ENCODE peak calls at places on chromosome X, in six cellular contexts. Y is astrocyte; Z is naive thymus-derived CD4-positive, alpha-beta T cell; O is lung; I is heart right ventricle; C is Peyer's patch. N is an unnamed sample.

GRCh38 chrX:104864296-104864695 is 298.3 kb downstream of the IL1RAPL2 start:
- DNase-seq in C (no peak), Y (peak; percentile 44), Z (no peak), I (no peak), O (no peak), N (no peak)

GRCh38 chrX:119072771-119073170 is at the start of gene CT47C1:
- DNase-seq in C (no peak), I (no peak), O (no peak), Y (peak; percentile 8), Z (no peak), N (no peak)

GRCh38 chrX:13092455-13092941 is 48.1 kb upstream of the FAM9C start:
- DNase-seq in I (no peak), Y (no peak), C (peak; percentile 87), Z (peak; percentile 86), O (no peak), N (peak; percentile 91)

GRCh38 chrX:81021478-81021877 is 180.2 kb downstream of the HMGN5 start:
- DNase-seq in I (no peak), Z (no peak), O (no peak), C (no peak), Y (no peak), N (no peak)

GRCh38 chrX:51837451-51837850 is 56.0 kb upstream of the MAGED1 start:
- DNase-seq in I (no peak), O (no peak), C (no peak), Y (no peak), Z (no peak), N (no peak)

GRCh38 chrX:65607070-65607742 is 60.2 kb upstream of the MSN start:
- DNase-seq in O (no peak), C (no peak), I (no peak), Y (peak; percentile 11), Z (no peak), N (no peak)

GRCh38 chrX:47514553-47515235 is 31.7 kb upstream of the ZNF41 start:
- DNase-seq in C (peak; percentile 37), Z (no peak), O (no peak), I (no peak), Y (peak; percentile 59), N (no peak)

GRCh38 chrX:19893722-19894121 is 6.3 kb upstream of the SH3KBP1 start:
- DNase-seq in Y (peak; percentile 69), I (no peak), C (no peak), Z (no peak), O (no peak), N (no peak)

GRCh38 chrX:96445531-96446065 is 239.0 kb upstream of the DIAPH2 start:
- DNase-seq in C (no peak), Z (no peak), O (no peak), Y (no peak), I (no peak), N (no peak)

GRCh38 chrX:135010921-135011320 is 11.4 kb downstream of the RTL8B start:
- DNase-seq in Y (no peak), O (no peak), I (no peak), C (no peak), Z (no peak), N (no peak)

GRCh38 chrX:119981286-119982070 is 37.9 kb upstream of the NKAP start:
- DNase-seq in Z (no peak), Y (no peak), I (no peak), O (no peak), C (peak; percentile 53), N (peak; percentile 22)

GRCh38 chrX:155314260-155314659 is 20.2 kb downstream of the CLIC2 start:
- DNase-seq in I (no peak), O (no peak), Z (no peak), Y (no peak), C (no peak), N (no peak)

GRCh38 chrX:29397506-29397905 is 810.3 kb downstream of the IL1RAPL1 start:
- DNase-seq in Y (peak; percentile 85), C (no peak), O (no peak), I (no peak), Z (no peak), N (no peak)

GRCh38 chrX:28910501-28910900 is 323.3 kb downstream of the IL1RAPL1 start:
- DNase-seq in O (no peak), Z (no peak), C (no peak), I (no peak), Y (peak; percentile 85), N (no peak)

GRCh38 chrX:27463187-27463586 is at the start of gene PPP4R3C:
- DNase-seq in O (no peak), I (no peak), Y (no peak), Z (no peak), C (no peak), N (no peak)

GRCh38 chrX:135484636-135485289 is 35.7 kb upstream of the INTS6L start:
- DNase-seq in Y (peak; percentile 56), C (peak; percentile 47), I (no peak), Z (peak; percentile 23), O (no peak), N (peak; percentile 4)

GRCh38 chrX:119121341-119121740 is 6.3 kb downstream of the KIAA1210 start:
- DNase-seq in Z (no peak), O (no peak), C (no peak), Y (no peak), I (no peak), N (no peak)

GRCh38 chrX:10467793-10468192 is 152.6 kb downstream of the MID1 start:
- DNase-seq in I (no peak), C (no peak), Z (no peak), Y (peak; percentile 68), O (no peak), N (no peak)

GRCh38 chrX:112368371-112368770 is 285.8 kb upstream of the TRPC5 start:
- DNase-seq in O (no peak), C (no peak), Y (no peak), I (no peak), Z (no peak), N (no peak)

GRCh38 chrX:10381218-10381617 is 224.4 kb downstream of the CLCN4 start:
- DNase-seq in C (no peak), O (no peak), Y (no peak), I (no peak), Z (no peak), N (no peak)

GRCh38 chrX:23776363-23776762 is 6.6 kb upstream of the SAT1 start:
- DNase-seq in Y (no peak), O (no peak), Z (no peak), C (no peak), I (no peak), N (no peak)

GRCh38 chrX:23783569-23784486 is 855 bp downstream of the SAT1 start:
- DNase-seq in I (no peak), Y (no peak), C (no peak), Z (no peak), O (no peak), N (peak; percentile 10)

GRCh38 chrX:23782455-23782854 is 518 bp upstream of the SAT1 start:
- DNase-seq in O (no peak), Y (no peak), Z (no peak), I (no peak), C (no peak), N (no peak)

GRCh38 chrX:23782863-23783568 is at the start of gene SAT1:
- DNase-seq in Z (peak; percentile 92), Y (peak; percentile 79), C (peak; percentile 98), I (peak; percentile 96), O (peak; percentile 93), N (peak; percentile 94)

GRCh38 chrX:23779025-23779424 is 3.9 kb upstream of the SAT1 start:
- DNase-seq in I (no peak), Y (peak; percentile 36), O (no peak), C (no peak), Z (no peak), N (no peak)
- H3K4me1 ChIP-seq in I (peaks cover 23% of the 10 kb centered on the region), Y (no peaks in the 10 kb centered on the region), O (no peaks in the 10 kb centered on the region), C (no peaks in the 10 kb centered on the region), Z (peaks cover 8% of the 10 kb centered on the region), N (peaks cover 24% of the 10 kb centered on the region)

GRCh38 chrX:78747471-78747870 is at the start of gene LPAR4:
- DNase-seq in O (no peak), Y (peak; percentile 23), C (no peak), Z (no peak), I (no peak), N (no peak)

DNA sequence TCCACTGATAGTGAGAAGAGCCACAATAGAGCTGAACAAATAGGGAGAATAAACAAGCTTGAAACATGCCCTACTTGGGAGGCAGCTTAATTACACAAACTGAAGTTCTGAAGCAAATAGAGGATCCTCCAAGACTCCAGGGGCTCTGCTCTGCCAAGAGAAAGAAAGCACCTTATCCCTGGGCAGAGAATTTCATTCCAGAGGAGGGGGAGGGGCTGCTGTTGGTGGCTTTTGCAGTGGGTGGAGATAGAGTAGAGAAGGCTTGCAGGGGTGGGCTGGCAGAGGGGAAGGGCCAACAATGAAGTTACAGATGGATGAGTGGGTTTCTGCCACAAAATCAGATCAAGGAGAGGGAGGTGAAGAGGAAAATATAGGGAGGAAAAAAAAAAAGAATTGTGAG is 1.0 kb upstream of the LPAR4 start:
- DNase-seq in Z (no peak), O (no peak), C (no peak), I (no peak), Y (no peak), N (no peak)
- H3K27me3 ChIP-seq in Z (no peaks in the 10 kb centered on the region), O (no peaks in the 10 kb centered on the region), C (no peaks in the 10 kb centered on the region), I (no peaks in the 10 kb centered on the region), Y (no peaks in the 10 kb centered on the region), N (no peaks in the 10 kb centered on the region)

DNA sequence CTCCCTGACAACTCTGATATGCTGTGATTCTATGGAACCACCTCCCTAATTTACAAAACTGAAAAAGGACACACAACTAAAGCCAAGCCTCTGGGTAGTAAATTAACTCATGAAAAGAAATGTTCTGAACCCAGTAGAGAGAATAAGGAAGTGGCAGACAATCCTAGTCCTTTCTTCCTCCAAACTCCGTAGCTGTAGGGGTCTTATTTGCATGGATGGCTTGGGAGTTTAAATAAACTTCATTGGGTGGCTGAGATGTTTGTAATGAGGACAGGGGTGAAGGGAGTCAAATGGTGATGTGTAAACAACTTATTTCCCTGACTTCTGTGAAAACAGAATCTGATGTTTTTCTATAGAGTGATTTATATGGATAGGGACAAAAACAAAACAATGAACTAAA is 59.3 kb downstream of the GPC3 start:
- DNase-seq in I (no peak), O (no peak), Y (no peak), C (no peak), Z (no peak), N (no peak)
- H3K4me1 ChIP-seq in I (no peaks in the 10 kb centered on the region), O (no peaks in the 10 kb centered on the region), Y (no peaks in the 10 kb centered on the region), C (no peaks in the 10 kb centered on the region), Z (peaks cover 13% of the 10 kb centered on the region), N (peaks cover 32% of the 10 kb centered on the region)

GRCh38 chrX:150414228-150414627 is 51.1 kb downstream of the MAMLD1 start:
- DNase-seq in Z (no peak), C (no peak), Y (no peak), I (no peak), O (no peak), N (no peak)

GRCh38 chrX:150410513-150410912 is 47.4 kb downstream of the MAMLD1 start:
- DNase-seq in Z (no peak), I (no peak), Y (no peak), C (no peak), O (no peak), N (peak; percentile 60)

GRCh38 chrX:150421816-150422215 is 58.7 kb downstream of the MAMLD1 start:
- DNase-seq in O (peak; percentile 28), Y (peak; percentile 60), Z (no peak), C (no peak), I (peak; percentile 33), N (no peak)

GRCh38 chrX:150411656-150412055 is 48.5 kb downstream of the MAMLD1 start:
- DNase-seq in Z (no peak), I (no peak), C (no peak), O (no peak), Y (no peak), N (no peak)

DNA sequence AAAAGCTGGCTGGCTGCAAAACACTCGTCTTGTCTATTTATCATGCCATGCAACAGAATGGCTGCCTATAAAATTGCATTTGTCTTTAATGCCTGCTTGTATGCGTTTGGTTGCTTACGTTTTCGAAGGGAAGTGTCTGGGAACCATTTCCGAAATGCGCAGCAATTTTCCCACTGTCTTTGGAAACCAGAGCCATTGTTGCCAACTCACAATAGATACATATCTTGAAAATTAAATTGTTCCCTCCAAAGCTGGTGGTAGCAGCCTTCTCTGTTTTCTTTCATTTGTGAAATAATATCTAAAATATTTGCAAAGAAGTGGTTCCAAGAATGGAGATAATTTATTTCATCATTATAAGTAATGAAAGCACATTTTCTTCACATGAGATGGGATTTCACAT is 53.4 kb downstream of the MAMLD1 start:
- DNase-seq in I (no peak), C (no peak), Y (no peak), O (no peak), Z (no peak), N (no peak)
- H3K27me3 ChIP-seq in I (no peaks in the 10 kb centered on the region), C (no peaks in the 10 kb centered on the region), Y (no peaks in the 10 kb centered on the region), O (no peaks in the 10 kb centered on the region), Z (no peaks in the 10 kb centered on the region), N (peaks cover 3% of the 10 kb centered on the region)